ENCODE peak calls at places on chromosome 12, in four cellular contexts. One of them, this sample, is unnamed.
A peak's percentile ranks its signal among the peaks of the same experiment; 100 is the strongest.

GRCh38 chr12:116339800-116340371 is 62.4 kb upstream of the MED13L start:
- DNase-seq in CD4-positive, alpha-beta memory T cell: no peak
- DNase-seq in left lung: no peak
- DNase-seq in tibial nerve: no peak
- DNase-seq in this sample: no peak

GRCh38 chr12:95621725-95622124 is 70.4 kb upstream of the USP44 start:
- DNase-seq in CD4-positive, alpha-beta memory T cell: no peak
- DNase-seq in left lung: no peak
- DNase-seq in tibial nerve: no peak
- DNase-seq in this sample: peak; percentile 56

GRCh38 chr12:15700595-15700994 is 88.6 kb downstream of the EPS8 start:
- DNase-seq in CD4-positive, alpha-beta memory T cell: no peak
- DNase-seq in left lung: no peak
- DNase-seq in tibial nerve: no peak
- DNase-seq in this sample: no peak

GRCh38 chr12:100672075-100672592 is 98.7 kb downstream of the GAS2L3 start:
- DNase-seq in CD4-positive, alpha-beta memory T cell: no peak
- DNase-seq in left lung: no peak
- DNase-seq in tibial nerve: no peak
- DNase-seq in this sample: peak; percentile 82

GRCh38 chr12:92221916-92222315 is 76.3 kb upstream of the BTG1 start:
- DNase-seq in CD4-positive, alpha-beta memory T cell: no peak
- DNase-seq in left lung: no peak
- DNase-seq in tibial nerve: no peak
- DNase-seq in this sample: no peak

GRCh38 chr12:13075786-13076570 is 27.5 kb downstream of the GSG1 start:
- DNase-seq in CD4-positive, alpha-beta memory T cell: no peak
- DNase-seq in left lung: no peak
- DNase-seq in tibial nerve: no peak
- DNase-seq in this sample: no peak

GRCh38 chr12:70626180-70626579 is 11.0 kb downstream of the PTPRB start:
- DNase-seq in CD4-positive, alpha-beta memory T cell: no peak
- DNase-seq in left lung: no peak
- DNase-seq in tibial nerve: no peak
- DNase-seq in this sample: no peak

GRCh38 chr12:70798016-70798768 is 122.3 kb downstream of the PTPRR start:
- DNase-seq in CD4-positive, alpha-beta memory T cell: no peak
- DNase-seq in left lung: no peak
- DNase-seq in tibial nerve: no peak
- DNase-seq in this sample: no peak

GRCh38 chr12:76471579-76471978 is 88.0 kb downstream of the OSBPL8 start:
- DNase-seq in CD4-positive, alpha-beta memory T cell: no peak
- DNase-seq in left lung: no peak
- DNase-seq in tibial nerve: no peak
- DNase-seq in this sample: no peak

GRCh38 chr12:69688496-69689427 is 10.3 kb downstream of the BEST3 start:
- DNase-seq in CD4-positive, alpha-beta memory T cell: peak; percentile 37
- DNase-seq in left lung: peak; percentile 68
- DNase-seq in tibial nerve: peak; percentile 10
- DNase-seq in this sample: no peak

GRCh38 chr12:22684526-22685118 is 59.7 kb downstream of the ETNK1 start:
- DNase-seq in CD4-positive, alpha-beta memory T cell: no peak
- DNase-seq in left lung: no peak
- DNase-seq in tibial nerve: no peak
- DNase-seq in this sample: no peak

GRCh38 chr12:64104376-64104775 is 117.7 kb downstream of the KICS2 start:
- DNase-seq in CD4-positive, alpha-beta memory T cell: no peak
- DNase-seq in left lung: no peak
- DNase-seq in tibial nerve: no peak
- DNase-seq in this sample: no peak

GRCh38 chr12:55720894-55721444 is 776 bp downstream of the RDH5 start:
- DNase-seq in CD4-positive, alpha-beta memory T cell: no peak
- DNase-seq in left lung: peak; percentile 73
- DNase-seq in tibial nerve: peak; percentile 51
- DNase-seq in this sample: no peak

GRCh38 chr12:109592905-109593272 is 19.3 kb downstream of the MVK start:
- DNase-seq in CD4-positive, alpha-beta memory T cell: no peak
- DNase-seq in left lung: no peak
- DNase-seq in tibial nerve: no peak
- DNase-seq in this sample: no peak

GRCh38 chr12:29528161-29528560 is 30.7 kb upstream of the OVCH1 start:
- DNase-seq in CD4-positive, alpha-beta memory T cell: no peak
- DNase-seq in left lung: no peak
- DNase-seq in tibial nerve: no peak
- DNase-seq in this sample: no peak

GRCh38 chr12:98085360-98085759 is 430.0 kb upstream of the TMPO start:
- DNase-seq in CD4-positive, alpha-beta memory T cell: no peak
- DNase-seq in left lung: no peak
- DNase-seq in tibial nerve: no peak
- DNase-seq in this sample: no peak

GRCh38 chr12:104669851-104670337 is 213.1 kb downstream of the CHST11 start:
- DNase-seq in CD4-positive, alpha-beta memory T cell: peak; percentile 57
- DNase-seq in left lung: peak; percentile 64
- DNase-seq in tibial nerve: no peak
- DNase-seq in this sample: no peak

GRCh38 chr12:129532082-129532481 is 371.7 kb downstream of the TMEM132D start:
- DNase-seq in CD4-positive, alpha-beta memory T cell: no peak
- DNase-seq in left lung: no peak
- DNase-seq in tibial nerve: no peak
- DNase-seq in this sample: no peak

GRCh38 chr12:43930032-43930431 is 94.2 kb downstream of the TMEM117 start:
- DNase-seq in CD4-positive, alpha-beta memory T cell: no peak
- DNase-seq in left lung: no peak
- DNase-seq in tibial nerve: no peak
- DNase-seq in this sample: no peak

GRCh38 chr12:12182926-12183325 is 83.9 kb downstream of the LRP6 start:
- DNase-seq in CD4-positive, alpha-beta memory T cell: no peak
- DNase-seq in left lung: no peak
- DNase-seq in tibial nerve: no peak
- DNase-seq in this sample: no peak

GRCh38 chr12:21248679-21249078 is 86.0 kb downstream of the SLCO1A2 start:
- DNase-seq in CD4-positive, alpha-beta memory T cell: no peak
- DNase-seq in left lung: no peak
- DNase-seq in tibial nerve: no peak
- DNase-seq in this sample: no peak

GRCh38 chr12:47048541-47048940 is 30.9 kb upstream of the PCED1B start:
- DNase-seq in CD4-positive, alpha-beta memory T cell: no peak
- DNase-seq in left lung: no peak
- DNase-seq in tibial nerve: no peak
- DNase-seq in this sample: no peak

GRCh38 chr12:31959701-31960391 is 631 bp downstream of the RESF1 start:
- DNase-seq in CD4-positive, alpha-beta memory T cell: peak; percentile 77
- DNase-seq in left lung: peak; percentile 72
- DNase-seq in tibial nerve: peak; percentile 40
- DNase-seq in this sample: peak; percentile 46

GRCh38 chr12:14884458-14884878 is 1.2 kb downstream of the MGP start:
- DNase-seq in CD4-positive, alpha-beta memory T cell: peak; percentile 89
- DNase-seq in left lung: peak; percentile 82
- DNase-seq in tibial nerve: peak; percentile 90
- DNase-seq in this sample: no peak

GRCh38 chr12:34390846-34391700 is 368.8 kb downstream of the ALG10 start:
- DNase-seq in CD4-positive, alpha-beta memory T cell: peak; percentile 24
- DNase-seq in left lung: peak; percentile 17
- DNase-seq in tibial nerve: no peak
- DNase-seq in this sample: no peak
- H3K9me3 ChIP-seq in CD4-positive, alpha-beta memory T cell: no peaks in the 10 kb centered on the region
- H3K9me3 ChIP-seq in left lung: peaks cover 100% of the 10 kb centered on the region
- H3K9me3 ChIP-seq in tibial nerve: peaks cover 98% of the 10 kb centered on the region
- H3K9me3 ChIP-seq in this sample: no peaks in the 10 kb centered on the region

DNA sequence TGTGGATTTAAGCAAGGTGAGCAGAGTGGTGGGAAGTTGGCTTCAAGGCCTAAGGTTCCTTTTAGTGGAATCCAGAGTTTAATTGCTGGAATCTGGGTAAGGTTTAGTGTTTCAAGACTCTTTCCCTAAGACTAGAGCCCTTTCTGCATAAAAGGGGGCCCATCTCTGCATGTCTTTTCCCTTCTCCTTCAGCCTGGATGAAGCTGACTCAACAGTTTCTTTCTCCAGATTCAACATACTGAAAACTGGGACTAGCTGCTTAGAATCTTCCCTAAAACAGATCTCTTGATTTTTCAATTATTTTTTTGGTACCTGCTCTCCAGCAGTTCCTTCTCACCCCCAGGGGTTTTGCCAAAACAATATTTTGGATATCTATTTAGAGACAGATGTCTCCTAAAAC is 34.0 kb downstream of the SLC4A8 start:
- DNase-seq in CD4-positive, alpha-beta memory T cell: no peak
- DNase-seq in left lung: no peak
- DNase-seq in tibial nerve: no peak
- DNase-seq in this sample: no peak
- H3K9me3 ChIP-seq in CD4-positive, alpha-beta memory T cell: no peaks in the 10 kb centered on the region
- H3K9me3 ChIP-seq in left lung: no peaks in the 10 kb centered on the region
- H3K9me3 ChIP-seq in tibial nerve: no peaks in the 10 kb centered on the region
- H3K9me3 ChIP-seq in this sample: no peaks in the 10 kb centered on the region

GRCh38 chr12:93876360-93876759 is 199.2 kb downstream of the CRADD start:
- DNase-seq in CD4-positive, alpha-beta memory T cell: no peak
- DNase-seq in left lung: no peak
- DNase-seq in tibial nerve: no peak
- DNase-seq in this sample: no peak

GRCh38 chr12:93877446-93877845 is 200.3 kb downstream of the CRADD start:
- DNase-seq in CD4-positive, alpha-beta memory T cell: no peak
- DNase-seq in left lung: no peak
- DNase-seq in tibial nerve: no peak
- DNase-seq in this sample: no peak

GRCh38 chr12:93870020-93870795 is 193.0 kb downstream of the CRADD start:
- DNase-seq in CD4-positive, alpha-beta memory T cell: no peak
- DNase-seq in left lung: no peak
- DNase-seq in tibial nerve: no peak
- DNase-seq in this sample: no peak

GRCh38 chr12:93875157-93875556 is 198.0 kb downstream of the CRADD start:
- DNase-seq in CD4-positive, alpha-beta memory T cell: no peak
- DNase-seq in left lung: no peak
- DNase-seq in tibial nerve: no peak
- DNase-seq in this sample: no peak

GRCh38 chr12:93873561-93873960 is 196.4 kb downstream of the CRADD start:
- DNase-seq in CD4-positive, alpha-beta memory T cell: no peak
- DNase-seq in left lung: no peak
- DNase-seq in tibial nerve: no peak
- DNase-seq in this sample: no peak
- H3K9me3 ChIP-seq in CD4-positive, alpha-beta memory T cell: no peaks in the 10 kb centered on the region
- H3K9me3 ChIP-seq in left lung: peaks cover 78% of the 10 kb centered on the region
- H3K9me3 ChIP-seq in tibial nerve: peaks cover 85% of the 10 kb centered on the region
- H3K9me3 ChIP-seq in this sample: peaks cover 7% of the 10 kb centered on the region

DNA sequence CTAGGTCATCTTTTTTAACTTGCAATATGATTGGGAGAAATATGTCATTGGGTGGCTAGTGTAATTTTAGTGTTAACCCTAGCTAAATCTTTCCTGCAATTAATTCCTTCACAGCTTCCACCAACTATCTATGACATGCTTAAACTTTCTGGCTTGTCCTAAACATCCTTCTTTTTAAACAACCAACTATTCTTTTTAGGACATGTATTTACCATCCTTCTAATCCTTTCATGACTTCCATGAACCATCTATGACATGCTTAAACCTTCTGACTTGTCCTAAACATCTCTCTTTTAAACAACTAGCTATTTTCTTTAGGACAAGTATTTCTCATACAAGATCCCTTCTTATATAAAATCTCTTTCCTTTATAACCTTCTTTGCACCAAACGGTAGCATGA is 179.6 kb upstream of the PDZRN4 start:
- DNase-seq in CD4-positive, alpha-beta memory T cell: no peak
- DNase-seq in left lung: no peak
- DNase-seq in tibial nerve: no peak
- DNase-seq in this sample: no peak
- H3K9me3 ChIP-seq in CD4-positive, alpha-beta memory T cell: no peaks in the 10 kb centered on the region
- H3K9me3 ChIP-seq in left lung: peaks cover 81% of the 10 kb centered on the region
- H3K9me3 ChIP-seq in tibial nerve: peaks cover 42% of the 10 kb centered on the region
- H3K9me3 ChIP-seq in this sample: peaks cover 10% of the 10 kb centered on the region

GRCh38 chr12:132949936-132950837 is 5.9 kb downstream of the ZNF605 start:
- DNase-seq in CD4-positive, alpha-beta memory T cell: no peak
- DNase-seq in left lung: no peak
- DNase-seq in tibial nerve: no peak
- DNase-seq in this sample: no peak

GRCh38 chr12:132953163-132953425 is 3.0 kb downstream of the ZNF605 start:
- DNase-seq in CD4-positive, alpha-beta memory T cell: no peak
- DNase-seq in left lung: no peak
- DNase-seq in tibial nerve: no peak
- DNase-seq in this sample: no peak

GRCh38 chr12:132952371-132953162 is 3.5 kb downstream of the ZNF605 start:
- DNase-seq in CD4-positive, alpha-beta memory T cell: no peak
- DNase-seq in left lung: no peak
- DNase-seq in tibial nerve: no peak
- DNase-seq in this sample: no peak

GRCh38 chr12:132950844-132951535 is 5.1 kb downstream of the ZNF605 start:
- DNase-seq in CD4-positive, alpha-beta memory T cell: no peak
- DNase-seq in left lung: no peak
- DNase-seq in tibial nerve: no peak
- DNase-seq in this sample: no peak

DNA sequence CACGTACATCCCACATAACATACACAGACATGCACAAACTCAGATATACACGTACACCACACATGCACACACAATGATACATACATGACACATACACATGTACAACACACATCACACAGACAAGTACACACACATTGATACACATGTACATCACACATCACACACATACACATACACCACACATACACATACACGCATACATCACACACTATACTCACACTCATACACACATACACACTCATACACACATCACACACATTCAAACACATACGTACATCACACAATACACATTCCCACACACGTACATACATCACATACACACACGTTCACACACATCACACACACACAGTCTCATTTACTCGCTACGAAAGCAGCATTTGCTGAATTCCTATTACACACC is 4.5 kb downstream of the ZNF605 start:
- DNase-seq in CD4-positive, alpha-beta memory T cell: no peak
- DNase-seq in left lung: no peak
- DNase-seq in tibial nerve: no peak
- DNase-seq in this sample: no peak
- H3K9me3 ChIP-seq in CD4-positive, alpha-beta memory T cell: peaks cover 3% of the 10 kb centered on the region
- H3K9me3 ChIP-seq in left lung: peaks cover 70% of the 10 kb centered on the region
- H3K9me3 ChIP-seq in tibial nerve: peaks cover 76% of the 10 kb centered on the region
- H3K9me3 ChIP-seq in this sample: no peaks in the 10 kb centered on the region

GRCh38 chr12:7171854-7172253 is 17.6 kb upstream of the PEX5 start:
- DNase-seq in CD4-positive, alpha-beta memory T cell: no peak
- DNase-seq in left lung: no peak
- DNase-seq in tibial nerve: no peak
- DNase-seq in this sample: no peak
- H3K9me3 ChIP-seq in CD4-positive, alpha-beta memory T cell: no peaks in the 10 kb centered on the region
- H3K9me3 ChIP-seq in left lung: peaks cover 51% of the 10 kb centered on the region
- H3K9me3 ChIP-seq in tibial nerve: peaks cover 17% of the 10 kb centered on the region
- H3K9me3 ChIP-seq in this sample: peaks cover 31% of the 10 kb centered on the region

DNA sequence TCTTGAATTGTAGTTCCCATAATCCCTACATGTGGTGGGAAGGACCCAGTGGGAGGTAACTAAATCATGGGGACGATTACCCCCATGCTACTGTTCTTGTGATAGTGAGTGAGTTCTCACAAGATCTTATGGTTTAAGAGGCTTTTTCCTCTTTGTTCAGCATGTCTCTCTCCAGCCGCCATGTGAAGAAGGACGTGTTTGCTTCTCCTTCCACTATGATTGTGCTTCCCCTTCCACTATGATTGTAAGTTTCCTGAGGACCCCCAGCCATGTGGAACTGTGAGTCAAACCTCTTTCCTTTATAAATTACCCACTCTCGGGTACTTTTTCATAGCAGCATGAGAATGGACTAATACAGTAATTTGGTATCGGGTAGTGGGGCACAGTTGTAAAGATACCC is 97.3 kb downstream of the PPP1R12A start:
- DNase-seq in CD4-positive, alpha-beta memory T cell: no peak
- DNase-seq in left lung: no peak
- DNase-seq in tibial nerve: no peak
- DNase-seq in this sample: no peak
- H3K9me3 ChIP-seq in CD4-positive, alpha-beta memory T cell: no peaks in the 10 kb centered on the region
- H3K9me3 ChIP-seq in left lung: peaks cover 15% of the 10 kb centered on the region
- H3K9me3 ChIP-seq in tibial nerve: peaks cover 17% of the 10 kb centered on the region
- H3K9me3 ChIP-seq in this sample: peaks cover 11% of the 10 kb centered on the region

GRCh38 chr12:111351026-111351425 is 17.9 kb downstream of the PHETA1 start:
- DNase-seq in CD4-positive, alpha-beta memory T cell: no peak
- DNase-seq in left lung: no peak
- DNase-seq in tibial nerve: no peak
- DNase-seq in this sample: no peak
- H3K9me3 ChIP-seq in CD4-positive, alpha-beta memory T cell: no peaks in the 10 kb centered on the region
- H3K9me3 ChIP-seq in left lung: peaks cover 22% of the 10 kb centered on the region
- H3K9me3 ChIP-seq in tibial nerve: peaks cover 34% of the 10 kb centered on the region
- H3K9me3 ChIP-seq in this sample: peaks cover 6% of the 10 kb centered on the region